ENCODE peak calls at places on chromosomes 11 and 22, in ten cellular contexts. H, T, G, E, U, D, X, M, L and K are unnamed samples.

GRCh38 chr22:45096256-45096907 is 67.3 kb upstream of the NUP50 start:
- DNase-seq in H (peak; percentile 58), T (peak; percentile 56), G (peak; percentile 61), E (peak; percentile 47), U (no peak), D (peak; percentile 66), X (peak; percentile 58), M (peak; percentile 57), L (peak; percentile 28), K (peak; percentile 62)

GRCh38 chr11:45333023-45333422 is 46.9 kb upstream of the SYT13 start:
- DNase-seq in H (no peak), T (no peak), G (no peak), E (no peak), U (no peak), D (no peak), X (no peak), M (no peak), L (peak; percentile 25), K (no peak)

GRCh38 chr11:94876222-94876621 is 97.1 kb downstream of the CWC15 start:
- DNase-seq in H (no peak), T (no peak), G (no peak), E (no peak), U (no peak), D (peak; percentile 16), X (no peak), M (no peak), L (no peak), K (no peak)

GRCh38 chr11:10478066-10478465 is 23.0 kb downstream of the AMPD3 start:
- DNase-seq in H (no peak), T (no peak), G (no peak), E (no peak), U (no peak), D (no peak), X (no peak), M (no peak), L (no peak), K (no peak)

GRCh38 chr11:95520765-95521542 is 268.6 kb downstream of the FAM76B start:
- DNase-seq in H (no peak), T (no peak), G (no peak), E (no peak), U (no peak), D (no peak), X (no peak), M (peak; percentile 75), L (no peak), K (peak; percentile 83)

GRCh38 chr11:70628881-70629844 is 230.8 kb downstream of the CTTN start:
- DNase-seq in H (no peak), T (peak; percentile 40), G (peak; percentile 64), E (no peak), U (no peak), D (peak; percentile 65), X (peak; percentile 51), M (peak; percentile 18), L (peak; percentile 69), K (peak; percentile 14)

GRCh38 chr11:119012629-119013170 is 5.4 kb downstream of the RPS25 start:
- DNase-seq in H (no peak), T (no peak), G (no peak), E (no peak), U (no peak), D (no peak), X (no peak), M (no peak), L (no peak), K (no peak)

GRCh38 chr22:44396021-44396726 is 83.4 kb upstream of the SHISAL1 start:
- DNase-seq in H (no peak), T (no peak), G (no peak), E (no peak), U (peak; percentile 39), D (no peak), X (peak; percentile 10), M (no peak), L (no peak), K (no peak)

GRCh38 chr22:42303304-42304020 is 33.0 kb upstream of the TCF20 start:
- DNase-seq in H (no peak), T (no peak), G (peak; percentile 46), E (no peak), U (no peak), D (no peak), X (no peak), M (no peak), L (no peak), K (no peak)
- TF ChIP-seq POLR2A in H (no peak), T (no peak), G (no peak), E (no peak), U (no peak), D (no peak), X (no peak), M (no peak), L (no peak), K (no peak)

DNA sequence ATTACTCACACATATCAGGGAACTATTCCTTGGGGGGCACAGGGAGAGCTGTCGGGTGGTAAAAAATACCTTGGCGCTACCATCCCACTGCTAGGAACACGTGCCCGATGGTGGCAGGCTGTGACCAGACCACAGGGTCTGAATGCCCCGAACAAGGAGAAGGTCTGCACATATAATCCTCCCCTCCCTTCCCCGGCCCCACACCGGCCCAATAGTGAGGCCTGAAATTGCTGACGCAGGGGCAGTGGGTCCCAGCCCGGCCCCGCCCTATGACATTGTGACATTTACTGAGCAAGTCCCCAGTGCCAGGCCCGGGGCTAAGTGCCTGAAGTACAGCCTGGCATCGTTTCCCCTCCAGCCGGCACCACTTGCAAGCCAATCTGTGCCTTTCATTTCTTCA is 19.5 kb downstream of the MN1 start:
- DNase-seq in H (no peak), T (no peak), G (no peak), E (no peak), U (no peak), D (no peak), X (no peak), M (no peak), L (no peak), K (no peak)
- TF ChIP-seq POLR2A in H (no peak), T (no peak), G (no peak), E (no peak), U (no peak), D (no peak), X (no peak), M (no peak), L (peak; percentile 53), K (no peak)

DNA sequence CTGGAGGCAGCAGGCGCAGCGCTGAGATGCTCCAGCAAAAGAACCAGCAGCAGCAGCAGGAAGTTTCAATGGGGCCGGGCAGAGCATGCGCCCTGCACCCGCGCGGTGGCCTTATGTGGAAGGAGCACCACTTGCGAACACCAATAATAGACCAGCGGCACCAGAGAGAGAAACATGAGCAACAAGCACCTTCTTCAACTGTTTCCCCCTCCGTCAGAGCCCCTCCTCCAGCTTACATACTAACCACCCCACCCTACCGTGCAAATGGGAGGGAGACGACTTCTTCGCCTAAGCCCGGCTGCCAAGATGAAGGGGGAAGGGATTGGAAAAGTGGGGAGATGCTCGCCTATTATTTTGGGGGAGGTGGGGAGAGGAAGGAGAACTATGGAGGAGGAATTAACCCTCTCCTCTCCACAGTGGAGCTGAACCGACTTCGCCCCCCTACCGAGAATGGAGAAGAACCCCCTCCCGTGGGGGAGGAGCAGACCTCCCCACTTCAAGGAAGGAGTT is 1.1 kb downstream of the RSF1 start:
- DNase-seq in H (peak; percentile 88), T (peak; percentile 82), G (peak; percentile 89), E (peak; percentile 76), U (peak; percentile 96), D (peak; percentile 96), X (peak; percentile 86), M (peak; percentile 87), L (peak; percentile 86), K (peak; percentile 89)
- TF ChIP-seq POLR2A in H (no peak), T (peak; percentile 30), G (peak; percentile 49), E (peak; percentile 31), U (no peak), D (peak; percentile 50), X (no peak), M (peak; percentile 77), L (peak; percentile 76), K (peak; percentile 80)

DNA sequence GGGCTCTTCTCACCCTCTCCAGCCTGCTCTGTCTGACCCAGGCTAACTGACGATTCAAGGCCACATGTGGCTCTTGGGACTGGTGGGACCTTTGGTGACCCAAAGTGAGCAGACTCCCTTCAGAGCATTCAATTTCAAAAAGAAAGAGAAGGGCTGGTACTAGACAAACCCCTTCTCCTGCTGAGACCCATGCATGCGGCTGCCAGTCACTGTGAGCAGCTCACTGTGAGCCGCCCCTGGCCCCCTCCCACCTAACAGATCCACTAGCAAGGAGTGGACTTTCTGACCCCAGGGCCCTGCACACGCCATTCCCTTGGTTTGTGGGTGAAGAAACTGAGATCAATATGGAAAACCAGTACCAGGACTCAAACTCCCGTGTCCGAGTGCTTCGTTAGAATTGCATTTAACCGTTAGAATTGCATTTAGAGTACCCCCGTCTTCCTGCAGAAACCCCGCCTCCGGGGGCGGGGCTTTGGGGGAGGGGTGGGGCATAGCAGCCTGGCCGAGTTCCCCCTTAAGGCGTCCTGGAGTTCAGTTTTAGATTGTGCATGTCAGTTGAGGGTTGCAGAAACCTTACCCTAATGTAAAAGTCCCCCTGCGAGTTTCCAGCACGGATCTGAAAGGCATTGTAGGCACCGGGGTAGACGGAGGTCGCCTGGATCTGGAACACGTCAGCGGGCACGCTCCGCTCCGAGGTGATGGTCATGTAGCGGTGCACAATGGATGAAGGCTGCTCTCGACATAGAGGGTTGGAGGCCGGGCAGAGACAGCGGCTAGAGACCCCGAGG is 5.1 kb downstream of the EFEMP2 start:
- DNase-seq in H (no peak), T (no peak), G (no peak), E (no peak), U (peak; percentile 72), D (peak; percentile 82), X (no peak), M (no peak), L (peak; percentile 17), K (no peak)
- TF ChIP-seq POLR2A in H (no peak), T (no peak), G (no peak), E (no peak), U (no peak), D (peak; percentile 73), X (no peak), M (no peak), L (no peak), K (no peak)

GRCh38 chr11:61814242-61814957 is 2.4 kb downstream of the FADS1 start:
- DNase-seq in H (no peak), T (no peak), G (peak; percentile 34), E (peak; percentile 67), U (no peak), D (peak; percentile 61), X (no peak), M (peak; percentile 22), L (peak; percentile 66), K (no peak)

GRCh38 chr11:61817471-61818202 is 834 bp upstream of the FADS1 start:
- DNase-seq in H (no peak), T (no peak), G (no peak), E (no peak), U (no peak), D (no peak), X (no peak), M (no peak), L (no peak), K (no peak)

GRCh38 chr11:61815790-61816735 is 740 bp downstream of the FADS1 start:
- DNase-seq in H (peak; percentile 60), T (peak; percentile 82), G (peak; percentile 52), E (peak; percentile 27), U (peak; percentile 87), D (peak; percentile 74), X (peak; percentile 47), M (peak; percentile 70), L (peak; percentile 82), K (peak; percentile 33)

GRCh38 chr11:61814958-61815789 is 1.6 kb downstream of the FADS1 start:
- DNase-seq in H (peak; percentile 95), T (peak; percentile 97), G (peak; percentile 89), E (peak; percentile 97), U (peak; percentile 94), D (peak; percentile 88), X (peak; percentile 94), M (peak; percentile 97), L (peak; percentile 99), K (peak; percentile 82)

GRCh38 chr11:61816736-61817455 is at the start of gene FADS1:
- DNase-seq in H (peak; percentile 92), T (peak; percentile 92), G (peak; percentile 83), E (peak; percentile 91), U (peak; percentile 92), D (peak; percentile 99), X (peak; percentile 83), M (peak; percentile 82), L (peak; percentile 91), K (peak; percentile 64)
- TF ChIP-seq POLR2A in H (peak; percentile 15), T (peak; percentile 45), G (peak; percentile 14), E (peak; percentile 68), U (no peak), D (peak; percentile 57), X (no peak), M (peak; percentile 35), L (peak; percentile 63), K (no peak)